ENCODE peak calls at places on chromosomes 16 and 17, in seven cellular contexts. Y is osteocyte; D is CD4-positive, alpha-beta T cell; E is fibroblast of mammary gland; M is progenitor cell of endocrine pancreas; Z is GM23338; F is stomach. G is an unnamed sample.
A peak's percentile ranks its signal among the peaks of the same experiment; 100 is the strongest.

GRCh38 chr17:58756246-58757161 is 850 bp downstream of the PPM1E start:
- DNase-seq in Y (no peak), D (no peak), E (no peak), M (no peak), Z (peak; percentile 48), F (no peak), G (no peak)

GRCh38 chr17:39219647-39220154 is 6.0 kb downstream of the STAC2 start:
- DNase-seq in Y (no peak), D (no peak), E (no peak), M (no peak), Z (no peak), F (no peak), G (no peak)

GRCh38 chr17:80719449-80719848 is 174.8 kb downstream of the RPTOR start:
- DNase-seq in Y (no peak), D (no peak), E (no peak), M (no peak), Z (no peak), F (no peak), G (no peak)

GRCh38 chr17:67244621-67245072 is 349 bp downstream of the HELZ start:
- DNase-seq in Y (no peak), D (no peak), E (no peak), M (no peak), Z (peak; percentile 56), F (no peak), G (no peak)

GRCh38 chr16:35365675-35366074 is 1906.3 kb downstream of the TP53TG3F start:
- DNase-seq in Y (no peak), D (no peak), E (no peak), M (no peak), Z (no peak), F (no peak), G (no peak)

GRCh38 chr16:28910046-28911031 is 14.7 kb downstream of the RABEP2 start:
- DNase-seq in Y (no peak), D (no peak), E (peak; percentile 1), M (no peak), Z (no peak), F (no peak), G (no peak)

GRCh38 chr17:4548721-4549531 is 6.3 kb downstream of the MYBBP1A start:
- DNase-seq in Y (no peak), D (no peak), E (no peak), M (peak; percentile 8), Z (no peak), F (no peak), G (no peak)

GRCh38 chr17:83064732-83065659 is 14.4 kb upstream of the METRNL start:
- DNase-seq in Y (no peak), D (no peak), E (no peak), M (peak; percentile 8), Z (no peak), F (peak; percentile 91), G (peak; percentile 66)

GRCh38 chr16:84453061-84453752 is 51.3 kb downstream of the MEAK7 start:
- DNase-seq in Y (no peak), D (no peak), E (no peak), M (no peak), Z (no peak), F (no peak), G (peak; percentile 63)

GRCh38 chr16:49608095-49608494 is 234.5 kb downstream of the C16orf78 start:
- DNase-seq in Y (no peak), D (no peak), E (peak; percentile 23), M (no peak), Z (no peak), F (no peak), G (no peak)

GRCh38 chr17:78839762-78840529 is 668 bp downstream of the USP36 start:
- DNase-seq in Y (peak; percentile 89), D (peak; percentile 45), E (peak; percentile 68), M (peak; percentile 22), Z (peak; percentile 23), F (peak; percentile 51), G (no peak)

GRCh38 chr16:17544304-17544703 is 73.5 kb upstream of the XYLT1 start:
- DNase-seq in Y (no peak), D (no peak), E (peak; percentile 10), M (no peak), Z (no peak), F (no peak), G (no peak)

GRCh38 chr16:53519417-53520091 is 16.5 kb upstream of the AKTIP start:
- DNase-seq in Y (no peak), D (no peak), E (no peak), M (no peak), Z (no peak), F (no peak), G (no peak)

GRCh38 chr16:83615553-83615952 is 192.2 kb upstream of the HSBP1 start:
- DNase-seq in Y (no peak), D (no peak), E (peak; percentile 18), M (no peak), Z (no peak), F (no peak), G (no peak)

GRCh38 chr16:67173808-67174705 is 3.7 kb downstream of the NOL3 start:
- DNase-seq in Y (peak; percentile 94), D (peak; percentile 69), E (peak; percentile 77), M (peak; percentile 77), Z (peak; percentile 82), F (peak; percentile 94), G (no peak)

GRCh38 chr16:3974751-3975150 is 94.2 kb upstream of the CREBBP start:
- DNase-seq in Y (no peak), D (no peak), E (no peak), M (no peak), Z (no peak), F (no peak), G (no peak)

GRCh38 chr16:64669573-64669972 is 452.3 kb downstream of the CDH11 start:
- DNase-seq in Y (no peak), D (no peak), E (no peak), M (no peak), Z (no peak), F (no peak), G (no peak)
- TF ChIP-seq CTCF in Y (no peak), D (no peak), E (no peak), M (no peak), Z (no peak), F (no peak), G (no peak)

GRCh38 chr16:8655184-8655717 is 19.2 kb upstream of the ABAT start:
- DNase-seq in Y (no peak), D (no peak), E (peak; percentile 40), M (no peak), Z (peak; percentile 84), F (peak; percentile 40), G (no peak)
- TF ChIP-seq CTCF in Y (peak; percentile 49), D (peak; percentile 37), E (peak; percentile 51), M (peak; percentile 59), Z (peak; percentile 88), F (peak; percentile 41), G (peak; percentile 74)

GRCh38 chr17:21275047-21275578 is 9.4 kb upstream of the MAP2K3 start:
- DNase-seq in Y (no peak), D (no peak), E (no peak), M (no peak), Z (peak; percentile 55), F (no peak), G (no peak)
- TF ChIP-seq CTCF in Y (no peak), D (no peak), E (no peak), M (no peak), Z (no peak), F (no peak), G (no peak)

DNA sequence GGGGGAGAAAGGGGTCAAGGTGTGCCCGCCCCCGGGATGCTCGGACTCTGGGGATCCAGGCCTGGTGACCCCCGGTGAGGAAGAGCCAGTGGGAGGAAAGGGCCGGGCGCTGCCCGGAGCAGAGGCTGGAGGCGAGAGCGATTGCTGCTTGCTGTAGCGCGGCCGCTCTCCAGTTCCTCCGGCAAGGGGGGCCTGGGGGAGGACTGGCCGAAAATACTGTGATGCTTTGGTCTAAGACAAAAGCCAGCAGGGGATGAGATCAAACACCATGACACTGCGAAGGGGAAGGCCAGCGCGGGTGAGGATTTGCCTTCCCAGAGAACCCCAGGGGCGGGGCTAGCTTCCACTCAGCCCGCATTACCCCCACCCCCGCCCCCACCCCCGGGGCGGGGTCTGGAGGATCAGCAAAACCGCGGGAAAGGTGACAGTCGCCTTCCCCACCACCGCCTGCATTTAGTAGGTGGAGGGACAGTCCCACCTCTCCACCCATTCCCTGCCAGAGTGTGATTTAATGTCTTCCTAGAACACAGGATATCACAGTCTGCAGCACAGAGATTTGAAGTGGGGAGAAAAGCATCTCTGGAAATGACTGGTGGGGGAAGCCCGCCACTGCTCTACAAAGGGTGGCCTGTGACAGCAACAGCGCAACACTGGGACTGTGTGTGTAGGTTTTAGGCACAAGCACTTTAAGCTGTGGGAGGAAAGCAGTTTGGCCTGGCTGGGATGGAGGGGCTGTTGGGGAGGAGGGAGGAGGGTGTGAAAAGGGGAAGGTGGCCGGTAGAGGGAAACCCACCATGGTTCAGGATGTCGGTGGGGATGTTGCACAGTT is 25.7 kb downstream of the MRC2 start:
- DNase-seq in Y (no peak), D (peak; percentile 62), E (peak; percentile 76), M (no peak), Z (peak; percentile 93), F (peak; percentile 63), G (no peak)
- TF ChIP-seq CTCF in Y (peak; percentile 8), D (no peak), E (no peak), M (no peak), Z (no peak), F (no peak), G (peak; percentile 13)

GRCh38 chr16:22123759-22124490 is 31.6 kb downstream of the VWA3A start:
- DNase-seq in Y (no peak), D (no peak), E (no peak), M (no peak), Z (peak; percentile 30), F (no peak), G (no peak)

GRCh38 chr16:22122239-22122638 is 29.9 kb downstream of the VWA3A start:
- DNase-seq in Y (no peak), D (no peak), E (no peak), M (no peak), Z (no peak), F (no peak), G (no peak)

GRCh38 chr16:22120440-22120839 is 28.1 kb downstream of the VWA3A start:
- DNase-seq in Y (no peak), D (no peak), E (no peak), M (no peak), Z (peak; percentile 60), F (no peak), G (no peak)

GRCh38 chr16:22124583-22125284 is 32.4 kb downstream of the VWA3A start:
- DNase-seq in Y (no peak), D (no peak), E (no peak), M (no peak), Z (no peak), F (no peak), G (no peak)

DNA sequence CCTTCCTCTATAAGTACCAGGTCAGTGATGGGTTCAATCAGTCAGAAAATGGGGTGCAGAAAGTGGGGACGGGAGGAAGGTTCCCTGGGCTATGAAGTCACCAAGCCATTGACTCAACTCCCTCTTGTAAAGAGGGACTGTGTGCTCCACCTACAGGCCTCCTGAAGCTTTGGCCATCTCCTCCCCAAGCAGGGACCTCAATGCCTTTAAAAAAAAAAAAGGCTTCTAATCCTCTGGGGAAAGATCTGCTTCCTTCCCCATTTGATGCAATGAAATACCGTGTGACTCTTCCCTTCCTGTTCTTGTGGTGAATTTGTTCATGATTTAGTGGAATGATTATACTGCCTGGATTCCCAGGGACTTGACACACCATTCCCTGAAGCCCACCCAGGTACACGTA is 30.8 kb downstream of the VWA3A start:
- DNase-seq in Y (no peak), D (no peak), E (peak; percentile 10), M (no peak), Z (peak; percentile 53), F (no peak), G (no peak)
- TF ChIP-seq CTCF in Y (no peak), D (no peak), E (peak; percentile 20), M (no peak), Z (peak; percentile 60), F (no peak), G (no peak)

G was measured in type B pancreatic cell.